ENCODE peak calls at places on chromosomes 12 and 14, in four cellular contexts. N, Y, E and A are unnamed samples.

GRCh38 chr12:99619389-99620158 is 28.0 kb upstream of the GARIN6 start:
- DNase-seq in N (no peak), Y (no peak), E (peak; percentile 25), A (peak; percentile 38)

GRCh38 chr14:101176535-101177205 is 273.1 kb upstream of the RTL1 start:
- DNase-seq in N (no peak), Y (no peak), E (no peak), A (no peak)

GRCh38 chr12:109840349-109841073 is 7.3 kb upstream of the TRPV4 start:
- DNase-seq in N (no peak), Y (no peak), E (no peak), A (peak; percentile 71)

GRCh38 chr12:52280319-52280795 is 5.9 kb downstream of the KRT86 start:
- DNase-seq in N (no peak), Y (peak; percentile 80), E (peak; percentile 97), A (peak; percentile 52)

GRCh38 chr12:58601529-58601928 is 318.8 kb downstream of the LRIG3 start:
- DNase-seq in N (no peak), Y (no peak), E (no peak), A (no peak)

GRCh38 chr14:74941676-74942097 is 13.7 kb downstream of the PGF start:
- DNase-seq in N (peak; percentile 61), Y (peak; percentile 14), E (peak; percentile 33), A (no peak)

GRCh38 chr14:79764288-79764687 is 447.0 kb downstream of the DIO2 start:
- DNase-seq in N (no peak), Y (no peak), E (no peak), A (no peak)

GRCh38 chr14:75561013-75561432 is 17.4 kb upstream of the FLVCR2 start:
- DNase-seq in N (peak; percentile 53), Y (peak; percentile 87), E (peak; percentile 88), A (peak; percentile 91)

GRCh38 chr14:95998656-95999055 is 40.5 kb upstream of the C14orf132 start:
- DNase-seq in N (no peak), Y (no peak), E (peak; percentile 57), A (no peak)

GRCh38 chr12:51941011-51941561 is 10.4 kb upstream of the ACVR1B start:
- DNase-seq in N (no peak), Y (no peak), E (peak; percentile 74), A (peak; percentile 39)

GRCh38 chr12:116278667-116279066 is 1.2 kb upstream of the MED13L start:
- DNase-seq in N (no peak), Y (no peak), E (no peak), A (no peak)

GRCh38 chr14:92499216-92499615 is 14.4 kb upstream of the RIN3 start:
- DNase-seq in N (no peak), Y (no peak), E (no peak), A (no peak)

GRCh38 chr14:92656306-92656705 is 92.1 kb downstream of the LGMN start:
- DNase-seq in N (no peak), Y (no peak), E (no peak), A (peak; percentile 40)

GRCh38 chr12:52899338-52900035 is 5.4 kb downstream of the KRT8 start:
- DNase-seq in N (no peak), Y (no peak), E (no peak), A (no peak)

GRCh38 chr14:95471526-95472304 is 44.7 kb downstream of the SYNE3 start:
- DNase-seq in N (no peak), Y (no peak), E (no peak), A (no peak)

GRCh38 chr12:98909749-98910148 is 264.7 kb downstream of the APAF1 start:
- DNase-seq in N (no peak), Y (no peak), E (no peak), A (peak; percentile 81)

GRCh38 chr12:4050340-4050739 is 177.1 kb upstream of the PARP11 start:
- DNase-seq in N (no peak), Y (no peak), E (no peak), A (no peak)

GRCh38 chr12:2834581-2835491 is at the start of gene NRIP2:
- DNase-seq in N (no peak), Y (no peak), E (peak; percentile 70), A (peak; percentile 69)

GRCh38 chr14:76917759-76918175 is 91.6 kb downstream of the LRRC74A start:
- DNase-seq in N (no peak), Y (peak; percentile 63), E (no peak), A (no peak)

GRCh38 chr12:104177663-104178501 is 37.7 kb upstream of the TXNRD1 start:
- DNase-seq in N (no peak), Y (no peak), E (peak; percentile 99), A (no peak)

GRCh38 chr12:2722806-2723205 is 72.0 kb upstream of the FKBP4 start:
- DNase-seq in N (no peak), Y (peak; percentile 52), E (peak; percentile 3), A (no peak)

GRCh38 chr12:7188557-7189397 is 709 bp upstream of the PEX5 start:
- DNase-seq in N (peak; percentile 73), Y (peak; percentile 63), E (peak; percentile 82), A (peak; percentile 83)

GRCh38 chr12:120132863-120133385 is 16.4 kb upstream of the RAB35 start:
- DNase-seq in N (no peak), Y (no peak), E (no peak), A (no peak)

GRCh38 chr14:84750763-84751554 is 779.0 kb upstream of the FLRT2 start:
- DNase-seq in N (no peak), Y (no peak), E (peak; percentile 54), A (no peak)

GRCh38 chr12:119687879-119688278 is 19.9 kb downstream of the PRKAB1 start:
- DNase-seq in N (no peak), Y (no peak), E (no peak), A (no peak)

GRCh38 chr14:58479975-58480374 is 52.5 kb downstream of the KIAA0586 start:
- DNase-seq in N (no peak), Y (no peak), E (no peak), A (no peak)